ENCODE peak calls at places on chromosomes 1 and 21, in seven cellular contexts. N is lung microvascular endothelial cell, H is KBM-7, Z is CD14-positive monocyte, L is astrocyte of the spinal cord, R is Panc1, D is AG08396. W is an unnamed sample.

GRCh38 chr21:16891821-16892220 is 621.0 kb upstream of the CXADR start:
- DNase-seq in N (peak), H (no peak), Z (no peak), L (peak), R (no peak), D (peak), W (peak)

GRCh38 chr1:164660415-164661174 is 101.6 kb downstream of the PBX1 start:
- DNase-seq in N (no peak), H (peak), Z (no peak), L (peak), R (no peak), D (no peak), W (peak)

GRCh38 chr1:235293322-235293942 is 34.5 kb downstream of the ARID4B start:
- DNase-seq in N (no peak), H (no peak), Z (no peak), L (no peak), R (no peak), D (no peak), W (no peak)

GRCh38 chr1:208239518-208240381 is 4.4 kb downstream of the PLXNA2 start:
- DNase-seq in N (no peak), H (no peak), Z (no peak), L (no peak), R (no peak), D (no peak), W (no peak)

GRCh38 chr1:21829294-21829693 is 17.2 kb downstream of the LDLRAD2 start:
- DNase-seq in N (no peak), H (no peak), Z (no peak), L (no peak), R (no peak), D (no peak), W (no peak)

GRCh38 chr1:68128157-68128556 is 77.7 kb upstream of the DIRAS3 start:
- DNase-seq in N (no peak), H (no peak), Z (no peak), L (peak), R (no peak), D (no peak), W (peak)

GRCh38 chr1:17966341-17966740 is 141.3 kb upstream of the IGSF21 start:
- DNase-seq in N (no peak), H (no peak), Z (no peak), L (no peak), R (no peak), D (no peak), W (no peak)

GRCh38 chr1:37588939-37589338 is 6.8 kb downstream of the GNL2 start:
- DNase-seq in N (no peak), H (no peak), Z (no peak), L (no peak), R (no peak), D (no peak), W (no peak)

GRCh38 chr1:209742409-209743144 is 13.3 kb upstream of the TRAF3IP3 start:
- DNase-seq in N (no peak), H (no peak), Z (no peak), L (peak), R (no peak), D (peak), W (peak)

GRCh38 chr1:90862782-90863181 is 145.7 kb upstream of the BARHL2 start:
- DNase-seq in N (no peak), H (peak), Z (no peak), L (no peak), R (no peak), D (no peak), W (no peak)

GRCh38 chr1:107181253-107181977 is 40.6 kb downstream of the NTNG1 start:
- DNase-seq in N (no peak), H (no peak), Z (no peak), L (no peak), R (no peak), D (no peak), W (no peak)